ENCODE peak calls at places on chromosomes 1 and 21, in four cellular contexts. H is NT2/D1, V is NCI-H2081, E is astrocyte of the cerebellum. G is an unnamed sample.

GRCh38 chr1:199301472-199301871 is 662.6 kb downstream of the PTPRC start:
- DNase-seq in H (no peak), E (no peak), V (no peak), G (no peak)

GRCh38 chr1:219574484-219575087 is 38.3 kb downstream of the ZC3H11B start:
- DNase-seq in V (no peak), H (no peak), E (no peak), G (no peak)

GRCh38 chr1:51093566-51093965 is 8.5 kb upstream of the C1orf185 start:
- DNase-seq in H (no peak), E (peak; percentile 1), V (no peak), G (no peak)

GRCh38 chr21:40534886-40535285 is 312.1 kb downstream of the DSCAM start:
- DNase-seq in H (no peak), V (no peak), E (no peak), G (no peak)

GRCh38 chr21:39052718-39053117 is 130.5 kb downstream of the PSMG1 start:
- DNase-seq in V (no peak), E (no peak), H (no peak), G (no peak)

GRCh38 chr1:10494418-10494753 is 19.6 kb downstream of the PEX14 start:
- DNase-seq in H (no peak), E (no peak), V (no peak), G (no peak)

GRCh38 chr21:42747267-42747701 is 93.9 kb downstream of the PDE9A start:
- DNase-seq in V (no peak), E (no peak), H (peak; percentile 22), G (no peak)

GRCh38 chr1:197984273-197984672 is 67.1 kb downstream of the LHX9 start:
- DNase-seq in E (no peak), H (no peak), V (no peak), G (no peak)

GRCh38 chr21:33643658-33644311 is 1.5 kb downstream of the ITSN1 start:
- DNase-seq in H (no peak), V (no peak), E (no peak), G (no peak)

GRCh38 chr1:100710881-100711660 is 8.5 kb upstream of the VCAM1 start:
- DNase-seq in H (no peak), V (no peak), E (no peak), G (no peak)

GRCh38 chr1:28451011-28451410 is 54.8 kb upstream of the RCC1 start:
- DNase-seq in E (no peak), H (no peak), V (no peak), G (no peak)

GRCh38 chr1:214205053-214205452 is 75.9 kb upstream of the SMYD2 start:
- DNase-seq in E (no peak), V (no peak), H (no peak), G (no peak)

GRCh38 chr1:204338359-204338758 is 21.4 kb downstream of the PLEKHA6 start:
- DNase-seq in E (no peak), H (no peak), V (no peak), G (no peak)